ENCODE peak calls at places on chromosomes 1 and 21, in ten cellular contexts. K is astrocyte of the spinal cord, V is AG04449, G is omental fat pad, T is glutamatergic neuron, J is AG04450, Q is D721Med, Y is brain microvascular endothelial cell, P is epithelial cell of esophagus, B is Peyer's patch. X is an unnamed sample.

GRCh38 chr1:66368261-66368660 is 165.7 kb upstream of the SGIP1 start:
- DNase-seq in K (no peak), V (no peak), G (no peak), T (no peak), J (no peak), Q (no peak), Y (no peak), P (no peak), B (no peak), X (no peak)

GRCh38 chr1:116586741-116587143 is 15.9 kb upstream of the CD58 start:
- DNase-seq in K (peak), V (no peak), G (no peak), T (no peak), J (no peak), Q (no peak), Y (no peak), P (no peak), B (no peak), X (no peak)

GRCh38 chr1:205689479-205689878 is 9.2 kb upstream of the SLC45A3 start:
- DNase-seq in K (no peak), V (no peak), G (no peak), T (no peak), J (no peak), Q (no peak), Y (no peak), P (no peak), B (no peak), X (no peak)

GRCh38 chr21:15132781-15133180 is 68.0 kb upstream of the NRIP1 start:
- DNase-seq in K (no peak), V (no peak), G (no peak), T (no peak), J (no peak), Q (no peak), Y (no peak), P (no peak), B (no peak), X (no peak)

GRCh38 chr1:205983925-205984725 is 19.1 kb downstream of the RAB7B start:
- DNase-seq in K (peak), V (no peak), G (no peak), T (peak), J (peak), Q (no peak), Y (no peak), P (peak), B (peak), X (no peak)

GRCh38 chr1:193919827-193920226 is 733.4 kb upstream of the B3GALT2 start:
- DNase-seq in K (peak), V (no peak), G (no peak), T (no peak), J (no peak), Q (no peak), Y (peak), P (no peak), B (no peak), X (peak)

GRCh38 chr1:93567255-93567918 is 114.2 kb downstream of the BCAR3 start:
- DNase-seq in K (peak), V (peak), G (no peak), T (no peak), J (peak), Q (no peak), Y (peak), P (peak), B (no peak), X (peak)

GRCh38 chr1:39507230-39507928 is 15.9 kb downstream of the BMP8A start:
- DNase-seq in K (no peak), V (no peak), G (no peak), T (peak), J (no peak), Q (no peak), Y (no peak), P (no peak), B (no peak), X (no peak)

GRCh38 chr1:54774820-54775498 is 10.6 kb upstream of the PARS2 start:
- DNase-seq in K (peak), V (no peak), G (no peak), T (peak), J (no peak), Q (peak), Y (peak), P (peak), B (no peak), X (no peak)

GRCh38 chr1:40435876-40436275 is 14.4 kb upstream of the ZFP69B start:
- DNase-seq in K (no peak), V (no peak), G (no peak), T (no peak), J (no peak), Q (no peak), Y (no peak), P (no peak), B (no peak), X (no peak)

GRCh38 chr1:228408041-228408868 is 1.6 kb upstream of the TRIM11 start:
- DNase-seq in K (no peak), V (no peak), G (no peak), T (no peak), J (no peak), Q (no peak), Y (no peak), P (no peak), B (no peak), X (no peak)

GRCh38 chr1:15132961-15133360 is 20.6 kb upstream of the TMEM51 start:
- DNase-seq in K (no peak), V (no peak), G (no peak), T (no peak), J (no peak), Q (no peak), Y (no peak), P (no peak), B (peak), X (no peak)

GRCh38 chr1:172637522-172637921 is 21.4 kb upstream of the FASLG start:
- DNase-seq in K (peak), V (peak), G (no peak), T (no peak), J (peak), Q (no peak), Y (peak), P (peak), B (no peak), X (peak)

GRCh38 chr1:223363856-223364684 is at the start of gene SUSD4:
- DNase-seq in K (no peak), V (no peak), G (no peak), T (peak), J (no peak), Q (peak), Y (no peak), P (no peak), B (peak), X (no peak)

GRCh38 chr1:212718499-212718898 is 18.9 kb upstream of the BATF3 start:
- DNase-seq in K (peak), V (no peak), G (no peak), T (no peak), J (no peak), Q (no peak), Y (no peak), P (peak), B (no peak), X (no peak)

GRCh38 chr1:226937940-226938725 is 2.0 kb upstream of the COQ8A start:
- DNase-seq in K (no peak), V (no peak), G (no peak), T (no peak), J (no peak), Q (no peak), Y (no peak), P (no peak), B (no peak), X (no peak)

GRCh38 chr1:186722711-186723309 is 42.6 kb upstream of the PTGS2 start:
- DNase-seq in K (peak), V (no peak), G (no peak), T (no peak), J (peak), Q (no peak), Y (peak), P (peak), B (no peak), X (no peak)

GRCh38 chr1:179599623-179600249 is 8.1 kb downstream of the TDRD5 start:
- DNase-seq in K (peak), V (no peak), G (no peak), T (no peak), J (no peak), Q (no peak), Y (peak), P (peak), B (no peak), X (no peak)

GRCh38 chr1:217943361-217943760 is 312.2 kb downstream of the SPATA17 start:
- DNase-seq in K (no peak), V (no peak), G (no peak), T (no peak), J (no peak), Q (no peak), Y (no peak), P (no peak), B (no peak), X (no peak)

GRCh38 chr1:116540088-116540487 is 30.7 kb downstream of the CD58 start:
- DNase-seq in K (no peak), V (no peak), G (no peak), T (no peak), J (no peak), Q (no peak), Y (no peak), P (peak), B (no peak), X (no peak)

GRCh38 chr21:42997053-42997452 is 22.7 kb downstream of the PKNOX1 start:
- DNase-seq in K (peak), V (peak), G (no peak), T (no peak), J (peak), Q (no peak), Y (peak), P (peak), B (no peak), X (peak)

GRCh38 chr1:181103404-181103803 is 14.9 kb downstream of the IER5 start:
- DNase-seq in K (no peak), V (no peak), G (no peak), T (no peak), J (no peak), Q (no peak), Y (no peak), P (no peak), B (no peak), X (no peak)

GRCh38 chr1:181104790-181105133 is 16.3 kb downstream of the IER5 start:
- DNase-seq in K (no peak), V (no peak), G (no peak), T (peak), J (no peak), Q (no peak), Y (no peak), P (no peak), B (no peak), X (no peak)

GRCh38 chr1:181102841-181103240 is 14.3 kb downstream of the IER5 start:
- DNase-seq in K (no peak), V (no peak), G (no peak), T (no peak), J (no peak), Q (no peak), Y (no peak), P (no peak), B (no peak), X (no peak)

GRCh38 chr1:181105134-181106021 is 16.9 kb downstream of the IER5 start:
- DNase-seq in K (peak), V (no peak), G (peak), T (peak), J (peak), Q (peak), Y (peak), P (peak), B (peak), X (no peak)

GRCh38 chr1:181104042-181104789 is 15.7 kb downstream of the IER5 start:
- DNase-seq in K (no peak), V (no peak), G (no peak), T (no peak), J (no peak), Q (no peak), Y (no peak), P (peak), B (no peak), X (no peak)
- TF ChIP-seq CTCF in K (no peak), V (no peak), G (no peak), T (no peak), J (no peak), Q (no peak), Y (peak), P (no peak), B (no peak), X (no peak)

GRCh38 chr1:61659061-61659460 is 65.9 kb downstream of the TM2D1 start:
- DNase-seq in K (no peak), V (no peak), G (no peak), T (no peak), J (no peak), Q (no peak), Y (no peak), P (peak), B (no peak), X (no peak)
- TF ChIP-seq CTCF in K (peak), V (no peak), G (no peak), T (no peak), J (peak), Q (no peak), Y (peak), P (peak), B (no peak), X (peak)

GRCh38 chr1:152960452-152961044 is 9.9 kb upstream of the SPRR4 start:
- DNase-seq in K (no peak), V (no peak), G (no peak), T (no peak), J (no peak), Q (no peak), Y (no peak), P (no peak), B (no peak), X (no peak)
- TF ChIP-seq CTCF in K (no peak), V (no peak), G (no peak), T (no peak), J (no peak), Q (no peak), Y (no peak), P (peak), B (no peak), X (peak)

GRCh38 chr21:45790427-45790826 is 146.9 kb downstream of the PCBP3 start:
- DNase-seq in K (no peak), V (no peak), G (no peak), T (no peak), J (no peak), Q (no peak), Y (no peak), P (no peak), B (no peak), X (no peak)

GRCh38 chr21:45792682-45793383 is 149.3 kb downstream of the PCBP3 start:
- DNase-seq in K (no peak), V (no peak), G (no peak), T (no peak), J (no peak), Q (no peak), Y (no peak), P (no peak), B (no peak), X (no peak)

GRCh38 chr21:45794040-45794439 is 150.5 kb downstream of the PCBP3 start:
- DNase-seq in K (no peak), V (no peak), G (no peak), T (no peak), J (no peak), Q (no peak), Y (no peak), P (no peak), B (no peak), X (no peak)

GRCh38 chr21:45788635-45789506 is 145.3 kb downstream of the PCBP3 start:
- DNase-seq in K (no peak), V (no peak), G (no peak), T (no peak), J (no peak), Q (no peak), Y (no peak), P (no peak), B (no peak), X (peak)

DNA sequence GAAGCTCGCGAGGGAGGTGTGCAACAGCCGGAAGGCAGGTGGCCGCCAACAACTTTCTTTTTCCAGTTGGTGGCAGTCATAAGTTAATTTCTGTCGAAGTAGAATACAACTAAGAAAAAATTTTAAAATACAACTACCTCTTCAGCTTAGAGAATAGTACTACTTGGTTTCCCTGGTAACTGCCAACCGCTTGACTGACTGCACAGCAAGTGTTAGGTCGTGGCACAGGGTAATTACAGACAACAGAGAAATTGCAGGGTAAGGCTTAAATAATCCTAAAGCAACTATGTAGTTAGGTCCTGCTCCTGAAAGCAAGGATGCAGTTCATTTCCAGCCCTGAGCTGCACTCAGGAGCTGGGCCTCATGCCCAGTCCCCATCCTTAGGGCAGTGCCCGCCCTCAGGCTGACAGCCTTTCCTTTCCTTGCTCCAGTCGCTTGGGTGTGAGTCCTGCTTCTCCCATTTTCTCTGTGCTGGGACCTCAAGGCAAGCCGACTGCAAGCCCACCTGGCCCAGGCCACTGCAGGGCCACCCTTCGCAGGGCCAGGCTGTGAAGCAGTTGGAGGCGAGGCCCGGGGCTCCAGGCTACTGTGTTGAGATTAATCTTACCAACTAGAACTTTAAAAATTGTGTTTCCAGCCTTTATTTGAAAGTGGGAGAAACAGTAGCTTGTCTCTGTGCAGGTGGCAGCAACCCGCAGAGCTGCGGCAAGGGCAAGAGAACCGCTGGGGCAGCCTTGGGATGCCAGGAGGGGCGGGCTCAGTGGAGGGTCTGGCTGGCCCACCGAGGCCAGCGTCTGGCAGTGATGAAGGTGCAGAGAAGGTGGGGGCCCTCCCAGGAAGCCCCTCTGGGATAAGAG is 148.3 kb downstream of the PCBP3 start:
- DNase-seq in K (no peak), V (no peak), G (no peak), T (no peak), J (no peak), Q (no peak), Y (no peak), P (no peak), B (no peak), X (no peak)
- TF ChIP-seq CTCF in K (no peak), V (no peak), G (no peak), T (no peak), J (no peak), Q (no peak), Y (no peak), P (no peak), B (no peak), X (no peak)

X was measured in retinal pigment epithelial cell.